ENCODE peak calls at places on chromosomes 2 and 18, in nine cellular contexts. G is activated CD4-positive, alpha-beta T cell treated with anti-CD3 and anti-CD28 coated beads for 1 hour; B is heart left ventricle; H is GM12865; L is amniotic epithelial cell; J is activated CD8-positive, alpha-beta memory T cell treated with anti-CD3 and anti-CD28 coated beads, Interleukin-2, amount 50 U/mL, for 48 hours; Y is NCI-H524 treated with DMSO at 0.1 percent for 48 hours; C is stimulated activated naive B cell treated with anti-CD40 and anti-IgM and Interleukin-4, amounts not matched to agents 10 μg/mL and 1 μg/mL and 100 μg/mL, for 72 hours; T is AG08395. P is an unnamed sample.
A peak's percentile ranks its signal among the peaks of the same experiment; 100 is the strongest.

GRCh38 chr2:55102056-55102812 is 52.0 kb upstream of the RTN4 start:
- DNase-seq in C (no peak), L (peak; percentile 79), B (no peak), J (no peak), H (no peak), Y (no peak), G (no peak), T (peak; percentile 33), P (no peak)

GRCh38 chr18:8301427-8302172 is 307.6 kb upstream of the RAB12 start:
- DNase-seq in C (no peak), B (no peak), G (no peak), Y (no peak), H (no peak), T (no peak), J (no peak), L (no peak), P (no peak)

GRCh38 chr2:219719521-219719920 is 92.1 kb downstream of the SLC4A3 start:
- DNase-seq in Y (no peak), T (no peak), C (no peak), H (no peak), J (no peak), L (no peak), G (no peak), B (no peak), P (no peak)

GRCh38 chr2:220855296-220855695 is 716.8 kb downstream of the EPHA4 start:
- DNase-seq in C (no peak), T (no peak), B (peak; percentile 33), L (peak; percentile 66), H (no peak), Y (peak; percentile 59), G (no peak), J (no peak), P (no peak)

GRCh38 chr2:226977775-226978190 is 141.9 kb downstream of the RHBDD1 start:
- DNase-seq in L (peak; percentile 68), G (no peak), C (no peak), Y (no peak), T (peak; percentile 23), B (no peak), J (no peak), H (no peak), P (no peak)

GRCh38 chr2:216535454-216535995 is 36.9 kb downstream of the RPL37A start:
- DNase-seq in Y (no peak), G (no peak), C (no peak), J (no peak), B (peak; percentile 80), L (peak; percentile 100), T (peak; percentile 88), H (no peak), P (no peak)

GRCh38 chr2:222769941-222770340 is 90.9 kb upstream of the ACSL3 start:
- DNase-seq in L (peak; percentile 68), C (no peak), Y (no peak), J (no peak), H (no peak), B (no peak), G (no peak), T (no peak), P (no peak)

GRCh38 chr2:25301453-25302352 is 40.0 kb downstream of the DNMT3A start:
- DNase-seq in L (peak; percentile 71), Y (no peak), B (no peak), C (peak; percentile 92), T (peak; percentile 88), G (peak; percentile 38), H (peak; percentile 97), J (peak; percentile 83), P (peak; percentile 83)

GRCh38 chr2:237876056-237876439 is 16.6 kb downstream of the RAMP1 start:
- DNase-seq in B (no peak), Y (no peak), T (no peak), C (no peak), L (no peak), H (no peak), G (no peak), J (peak; percentile 43), P (no peak)

GRCh38 chr2:144426981-144427479 is 92.9 kb downstream of the ZEB2 start:
- DNase-seq in C (no peak), T (peak; percentile 17), G (no peak), L (peak; percentile 90), B (no peak), Y (no peak), J (no peak), H (no peak), P (no peak)

P was measured in GM19239.